ENCODE peak calls at places on chromosome 18, in five cellular contexts. M is stomach, I is right atrium auricular region, W is lung, G is MM.1S. L is an unnamed sample. For H3K4me1, the result is how much of the 10 kb centered on the place peaks cover.

GRCh38 chr18:31171159-31171839 is 8.6 kb upstream of the DSC1 start:
- DNase-seq in M (no peak), I (no peak), W (no peak), G (no peak), L (no peak)

GRCh38 chr18:23812566-23813440 is 123.5 kb downstream of the LAMA3 start:
- DNase-seq in M (no peak), I (no peak), W (no peak), G (peak), L (no peak)

GRCh38 chr18:76620326-76620813 is 125.3 kb upstream of the ZNF516 start:
- DNase-seq in M (peak), I (peak), W (peak), G (peak), L (peak)

GRCh38 chr18:52287151-52287550 is 52.8 kb upstream of the DCC start:
- DNase-seq in M (no peak), I (no peak), W (no peak), G (no peak), L (no peak)

GRCh38 chr18:8783335-8783993 is 78.1 kb downstream of the MTCL1 start:
- DNase-seq in M (no peak), I (no peak), W (no peak), G (no peak), L (no peak)

GRCh38 chr18:8791171-8791651 is 85.9 kb downstream of the MTCL1 start:
- DNase-seq in M (no peak), I (no peak), W (no peak), G (no peak), L (no peak)

GRCh38 chr18:77935342-77935741 is 685.7 kb downstream of the GALR1 start:
- DNase-seq in M (no peak), I (no peak), W (no peak), G (no peak), L (no peak)

GRCh38 chr18:45106331-45106774 is 425.7 kb downstream of the SETBP1 start:
- DNase-seq in M (no peak), I (no peak), W (no peak), G (peak), L (no peak)

GRCh38 chr18:24734058-24734457 is 273.6 kb downstream of the HRH4 start:
- DNase-seq in M (no peak), I (no peak), W (peak), G (no peak), L (no peak)

GRCh38 chr18:23194150-23194968 is 59.1 kb downstream of the CABLES1 start:
- DNase-seq in M (no peak), I (no peak), W (no peak), G (peak), L (no peak)

GRCh38 chr18:58335223-58335622 is 291.2 kb downstream of the NEDD4L start:
- DNase-seq in M (no peak), I (no peak), W (no peak), G (no peak), L (no peak)

GRCh38 chr18:21597616-21598015 is 2.9 kb downstream of the ESCO1 start:
- DNase-seq in M (no peak), I (no peak), W (no peak), G (no peak), L (no peak)

GRCh38 chr18:24231773-24232735 is 93.2 kb downstream of the CABYR start:
- DNase-seq in M (no peak), I (no peak), W (no peak), G (no peak), L (no peak)

GRCh38 chr18:35968278-35968880 is 4.1 kb upstream of the RMP24 start:
- DNase-seq in M (no peak), I (no peak), W (no peak), G (no peak), L (no peak)

GRCh38 chr18:58997811-58998337 is 133.2 kb downstream of the ZNF532 start:
- DNase-seq in M (no peak), I (no peak), W (no peak), G (no peak), L (no peak)

GRCh38 chr18:8609711-8610441 is 639 bp downstream of the RAB12 start:
- DNase-seq in M (no peak), I (no peak), W (no peak), G (peak), L (peak)

GRCh38 chr18:61606068-61606660 is 272.9 kb downstream of the CDH20 start:
- DNase-seq in M (no peak), I (peak), W (no peak), G (no peak), L (no peak)

GRCh38 chr18:73840319-73841065 is 307.1 kb downstream of the FBXO15 start:
- DNase-seq in M (no peak), I (no peak), W (no peak), G (no peak), L (no peak)

GRCh38 chr18:55856679-55857078 is 268.7 kb upstream of the TCF4 start:
- DNase-seq in M (no peak), I (no peak), W (no peak), G (no peak), L (no peak)

GRCh38 chr18:35049111-35050003 is 8.1 kb downstream of the MAPRE2 start:
- DNase-seq in M (no peak), I (no peak), W (no peak), G (no peak), L (no peak)

GRCh38 chr18:56240405-56240804 is 398.0 kb downstream of the TXNL1 start:
- DNase-seq in M (no peak), I (no peak), W (no peak), G (no peak), L (no peak)

GRCh38 chr18:63562284-63562683 is 20.1 kb downstream of the SERPINB12 start:
- DNase-seq in M (no peak), I (no peak), W (no peak), G (peak), L (no peak)

GRCh38 chr18:67875936-67876335 is 359.4 kb upstream of the DSEL start:
- DNase-seq in M (no peak), I (no peak), W (no peak), G (no peak), L (no peak)

DNA sequence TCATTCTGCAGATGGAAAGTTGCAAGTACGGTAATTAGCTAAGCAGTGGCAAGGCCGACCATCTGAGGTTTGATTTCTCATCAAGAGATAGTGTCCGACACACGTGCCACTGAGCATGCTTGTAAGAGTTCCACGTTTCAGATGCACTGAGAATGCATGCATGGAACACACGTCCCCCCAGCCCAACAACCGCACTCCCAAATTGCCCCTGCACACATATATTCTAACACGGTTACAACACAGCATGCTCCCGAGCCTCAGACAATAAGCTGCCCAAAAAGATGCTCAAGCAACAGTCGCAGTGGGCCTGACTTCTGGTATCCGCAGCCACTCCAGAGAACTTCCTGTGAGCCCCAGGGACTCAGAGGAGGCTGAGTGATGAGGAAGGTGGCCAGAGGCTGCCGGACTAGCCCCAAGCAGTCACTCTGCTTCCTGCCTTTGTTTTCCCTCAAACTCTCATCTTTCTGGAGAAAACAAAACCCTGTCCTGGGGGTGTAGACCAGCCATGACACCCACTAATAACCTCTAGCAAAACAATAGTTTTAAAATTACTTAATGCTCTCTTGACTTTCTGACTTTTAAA is 204.0 kb downstream of the TGIF1 start:
- DNase-seq in M (no peak), I (no peak), W (no peak), G (no peak), L (no peak)
- H3K4me1 ChIP-seq in M (under half), I (under half), W (under half), G (under half), L (under half)

GRCh38 chr18:46152808-46153617 is 48.8 kb downstream of the HAUS1 start:
- DNase-seq in M (no peak), I (no peak), W (no peak), G (no peak), L (no peak)
- H3K4me1 ChIP-seq in M (under half), I (under half), W (under half), G (under half), L (under half)

DNA sequence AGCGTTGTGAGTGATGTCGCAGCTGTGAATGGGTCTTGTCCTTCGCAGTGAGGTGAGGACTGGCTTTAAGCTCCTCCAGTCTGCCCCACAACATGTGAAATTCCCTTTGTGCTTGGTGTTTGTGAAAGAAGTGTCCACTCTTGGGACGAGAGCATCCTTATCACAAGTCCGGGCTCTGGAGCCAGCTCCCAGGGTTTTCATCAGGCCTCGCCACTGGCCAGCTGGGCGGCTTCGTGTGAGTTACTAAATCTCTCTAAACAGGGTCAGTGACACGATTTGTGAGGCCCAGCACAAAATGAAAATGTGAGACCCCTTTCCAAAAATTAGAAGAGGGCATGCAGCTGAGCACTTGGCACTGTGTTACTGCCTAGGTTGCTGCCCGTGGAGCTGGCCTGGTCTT is 115.9 kb downstream of the VAPA start:
- DNase-seq in M (no peak), I (no peak), W (no peak), G (no peak), L (no peak)
- H3K4me1 ChIP-seq in M (under half), I (under half), W (under half), G (under half), L (under half)

GRCh38 chr18:48839819-48840490 is 110.8 kb downstream of the SMAD7 start:
- DNase-seq in M (no peak), I (no peak), W (no peak), G (no peak), L (no peak)
- H3K4me1 ChIP-seq in M (under half), I (under half), W (under half), G (under half), L (under half)